ENCODE peak calls at places on chromosome 7, in five cellular contexts. W, V, R, C and F are unnamed samples.
A peak's percentile ranks its signal among the peaks of the same experiment; 100 is the strongest.

GRCh38 chr7:77368974-77369373 is 47.2 kb downstream of the GSAP start:
- DNase-seq in W (no peak), V (no peak), R (no peak), C (no peak), F (peak; percentile 53)

GRCh38 chr7:135235841-135236240 is 2.2 kb downstream of the STRA8 start:
- DNase-seq in W (no peak), V (no peak), R (no peak), C (no peak), F (no peak)

GRCh38 chr7:18087687-18088078 is 60.0 kb upstream of the PRPS1L1 start:
- DNase-seq in W (peak; percentile 65), V (no peak), R (no peak), C (no peak), F (no peak)

GRCh38 chr7:151404216-151405011 is 5.4 kb downstream of the WDR86 start:
- DNase-seq in W (no peak), V (no peak), R (no peak), C (no peak), F (no peak)

GRCh38 chr7:19663816-19664531 is 44.9 kb downstream of the POLR1F start:
- DNase-seq in W (no peak), V (peak; percentile 10), R (no peak), C (no peak), F (no peak)

GRCh38 chr7:106480161-106480579 is 180.8 kb downstream of the CCDC71L start:
- DNase-seq in W (no peak), V (no peak), R (no peak), C (no peak), F (no peak)

GRCh38 chr7:19957664-19958063 is 184.2 kb upstream of the TMEM196 start:
- DNase-seq in W (no peak), V (no peak), R (no peak), C (no peak), F (no peak)

GRCh38 chr7:31087351-31087750 is 35.2 kb downstream of the ADCYAP1R1 start:
- DNase-seq in W (no peak), V (no peak), R (no peak), C (no peak), F (no peak)

GRCh38 chr7:87354749-87355148 is 9.3 kb downstream of the CROT start:
- DNase-seq in W (peak; percentile 36), V (peak; percentile 69), R (no peak), C (no peak), F (no peak)

GRCh38 chr7:4307645-4308590 is 374.2 kb upstream of the FOXK1 start:
- DNase-seq in W (no peak), V (no peak), R (no peak), C (no peak), F (no peak)

GRCh38 chr7:130957140-130957513 is 223.1 kb upstream of the KLF14 start:
- DNase-seq in W (no peak), V (peak; percentile 33), R (peak; percentile 54), C (no peak), F (no peak)

GRCh38 chr7:55130554-55131198 is 111.9 kb downstream of the EGFR start:
- DNase-seq in W (peak; percentile 79), V (no peak), R (no peak), C (peak; percentile 72), F (no peak)

GRCh38 chr7:154546946-154547587 is 455.9 kb downstream of the PAXIP1 start:
- DNase-seq in W (no peak), V (no peak), R (no peak), C (no peak), F (no peak)

GRCh38 chr7:44533301-44534055 is 7.7 kb downstream of the NPC1L1 start:
- DNase-seq in W (no peak), V (no peak), R (no peak), C (no peak), F (no peak)

GRCh38 chr7:44155191-44156185 is 14.4 kb upstream of the MYL7 start:
- DNase-seq in W (no peak), V (no peak), R (no peak), C (no peak), F (no peak)

GRCh38 chr7:4842302-4843064 is 19.3 kb downstream of the PAPOLB start:
- DNase-seq in W (no peak), V (no peak), R (no peak), C (no peak), F (no peak)

GRCh38 chr7:123431075-123431614 is 103.2 kb downstream of the IQUB start:
- DNase-seq in W (no peak), V (no peak), R (no peak), C (no peak), F (no peak)

GRCh38 chr7:7103343-7104313 is 78.7 kb upstream of the C1GALT1 start:
- DNase-seq in W (peak; percentile 55), V (peak; percentile 65), R (no peak), C (no peak), F (no peak)

GRCh38 chr7:77330169-77330882 is 85.8 kb downstream of the GSAP start:
- DNase-seq in W (no peak), V (peak; percentile 17), R (no peak), C (no peak), F (peak; percentile 80)

GRCh38 chr7:46814516-46815250 is 767.2 kb downstream of the TNS3 start:
- DNase-seq in W (no peak), V (no peak), R (no peak), C (no peak), F (no peak)

GRCh38 chr7:101173752-101174244 is 6.3 kb downstream of the NAT16 start:
- DNase-seq in W (peak; percentile 70), V (peak; percentile 78), R (peak; percentile 59), C (no peak), F (peak; percentile 41)

GRCh38 chr7:107643407-107643806 is 17.2 kb upstream of the SLC26A4 start:
- DNase-seq in W (no peak), V (no peak), R (no peak), C (no peak), F (no peak)

GRCh38 chr7:113086928-113087277 is 276 bp upstream of the GPR85 start:
- DNase-seq in W (no peak), V (no peak), R (no peak), C (no peak), F (no peak)

GRCh38 chr7:140923358-140924006 is 1.2 kb downstream of the BRAF start:
- DNase-seq in W (peak; percentile 35), V (peak; percentile 7), R (no peak), C (no peak), F (no peak)

GRCh38 chr7:33251261-33251660 is 121.9 kb downstream of the BBS9 start:
- DNase-seq in W (no peak), V (no peak), R (no peak), C (no peak), F (no peak)

GRCh38 chr7:35570926-35571325 is 124.0 kb downstream of the HERPUD2 start:
- DNase-seq in W (no peak), V (no peak), R (no peak), C (no peak), F (no peak)

GRCh38 chr7:54778696-54779285 is 19.8 kb upstream of the SEC61G start:
- DNase-seq in W (no peak), V (no peak), R (no peak), C (no peak), F (no peak)

GRCh38 chr7:71096341-71096740 is 35.6 kb upstream of the GALNT17 start:
- DNase-seq in W (no peak), V (no peak), R (no peak), C (no peak), F (no peak)

GRCh38 chr7:138163800-138164199 is 87.5 kb downstream of the AKR1D1 start:
- DNase-seq in W (no peak), V (no peak), R (no peak), C (no peak), F (no peak)

DNA sequence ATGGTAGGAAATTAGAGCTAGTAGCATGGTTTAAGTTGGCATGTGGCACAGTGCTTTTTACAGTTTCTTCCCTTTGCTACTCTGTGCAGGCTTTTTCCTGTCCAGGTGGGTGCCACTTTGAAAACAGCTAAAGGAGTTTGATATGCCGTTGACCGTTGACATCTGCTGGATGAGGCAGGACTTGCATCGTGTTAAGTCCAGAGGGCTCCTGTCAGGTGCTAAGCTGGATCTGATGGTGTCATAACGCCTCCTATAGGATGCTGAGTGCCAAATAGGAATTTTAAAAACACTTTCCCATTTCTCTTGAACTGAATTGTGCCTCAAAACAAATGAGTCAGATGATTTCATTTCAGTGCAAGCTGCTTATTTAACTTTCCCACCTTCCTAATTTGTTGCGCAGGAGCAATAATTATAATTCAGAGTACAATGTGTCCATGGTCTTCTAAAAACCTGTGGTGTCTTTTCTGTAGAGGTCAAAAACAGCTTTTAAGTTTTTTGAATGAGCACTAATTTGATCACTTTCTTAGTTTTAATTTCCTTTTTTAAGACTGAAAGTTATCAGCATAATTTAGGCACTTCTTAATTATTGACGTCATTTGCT is 178.3 kb downstream of the CDCA7L start:
- DNase-seq in W (peak; percentile 88), V (peak; percentile 73), R (no peak), C (no peak), F (peak; percentile 4)
- TF ChIP-seq CTCF in W (peak; percentile 88), V (peak; percentile 80), R (no peak), C (no peak), F (peak; percentile 18)

GRCh38 chr7:25308898-25309521 is 80.7 kb upstream of the NPVF start:
- DNase-seq in W (no peak), V (no peak), R (no peak), C (no peak), F (no peak)
- H3K27ac ChIP-seq in W (no peak overlapping the region), V (no peak overlapping the region), R (no peak overlapping the region), C (no peak overlapping the region), F (no peak overlapping the region)

GRCh38 chr7:99579956-99580777 is 17.9 kb upstream of the TMEM225B start:
- DNase-seq in W (peak; percentile 88), V (no peak), R (peak; percentile 68), C (peak; percentile 39), F (no peak)
- TF ChIP-seq CTCF in W (peak; percentile 71), V (peak; percentile 39), R (peak; percentile 54), C (peak; percentile 24), F (no peak)

GRCh38 chr7:75536491-75536890 is 44.4 kb downstream of the SPDYE5 start:
- DNase-seq in W (no peak), V (no peak), R (no peak), C (no peak), F (no peak)
- H3K27ac ChIP-seq in W (no peak overlapping the region), V (no peak overlapping the region), R (no peak overlapping the region), C (no peak overlapping the region), F (no peak overlapping the region)